ENCODE peak calls at places on chromosomes 3 and 15, in nine cellular contexts. C is OCI-LY7, Q is neuronal stem cell, N is PC-3, A is fibroblast of lung, W is astrocyte, U is mammary epithelial cell, V is hepatocyte, Y is DND-41. T is an unnamed sample.

GRCh38 chr3:171407746-171408145 is 52.5 kb downstream of the TNIK start:
- DNase-seq in N (peak), Y (no peak), Q (no peak), W (peak), A (peak), U (peak), C (no peak), V (no peak), T (peak)

GRCh38 chr15:83323296-83323711 is 38.8 kb upstream of the BNC1 start:
- DNase-seq in Y (no peak), Q (no peak), W (peak), A (peak), U (peak), C (no peak), N (peak), V (peak), T (no peak)

GRCh38 chr3:141909408-141909807 is 33.0 kb downstream of the ATP1B3 start:
- DNase-seq in A (no peak), V (no peak), Y (no peak), C (no peak), N (no peak), U (no peak), W (no peak), Q (no peak), T (no peak)

GRCh38 chr3:149258298-149258697 is 36.7 kb upstream of the CP start:
- DNase-seq in W (no peak), U (no peak), Y (no peak), V (no peak), N (no peak), C (no peak), A (no peak), Q (no peak), T (no peak)

GRCh38 chr3:144426366-144426765 is 454.7 kb downstream of the DIPK2A start:
- DNase-seq in Y (no peak), Q (no peak), N (no peak), A (no peak), W (no peak), C (no peak), V (no peak), U (no peak), T (no peak)

GRCh38 chr3:24496529-24497482 is 2.2 kb upstream of the THRB start:
- DNase-seq in U (no peak), V (peak), Y (no peak), Q (peak), C (no peak), A (peak), W (peak), N (peak), T (peak)

GRCh38 chr3:42653560-42654330 is at the start of gene ZBTB47:
- DNase-seq in N (peak), A (peak), Q (no peak), U (peak), Y (no peak), W (no peak), C (no peak), V (peak), T (no peak)

GRCh38 chr3:184298759-184299487 is at the start of gene PSMD2:
- DNase-seq in C (peak), A (peak), Y (peak), W (peak), U (peak), N (peak), Q (peak), V (peak), T (peak)

GRCh38 chr15:88835119-88835518 is 31.9 kb downstream of the ACAN start:
- DNase-seq in V (no peak), N (no peak), Q (no peak), U (peak), C (no peak), W (no peak), A (no peak), Y (no peak), T (no peak)

GRCh38 chr3:107124885-107125284 is 252.4 kb upstream of the CCDC54 start:
- DNase-seq in C (no peak), U (no peak), N (peak), V (peak), Q (no peak), W (peak), Y (no peak), A (peak), T (no peak)

GRCh38 chr3:115758076-115758763 is 134.9 kb downstream of the GAP43 start:
- DNase-seq in W (peak), C (no peak), N (peak), U (no peak), V (no peak), Y (no peak), Q (no peak), A (no peak), T (no peak)

GRCh38 chr15:95989392-95989791 is 341.1 kb upstream of the NR2F2 start:
- DNase-seq in A (no peak), W (no peak), V (no peak), Q (no peak), Y (no peak), U (peak), N (no peak), C (no peak), T (no peak)

GRCh38 chr3:156637480-156638022 is 36.8 kb upstream of the TIPARP start:
- DNase-seq in V (no peak), C (no peak), U (peak), A (no peak), Y (no peak), N (peak), W (no peak), Q (no peak), T (no peak)

GRCh38 chr3:13346481-13347389 is 73.4 kb downstream of the NUP210 start:
- DNase-seq in A (no peak), Y (peak), V (no peak), Q (no peak), U (no peak), W (no peak), N (no peak), C (no peak), T (no peak)

GRCh38 chr3:38138347-38139190 is at the start of gene MYD88:
- DNase-seq in V (peak), N (peak), Q (peak), C (peak), W (peak), A (peak), Y (peak), U (peak), T (no peak)

GRCh38 chr15:33029247-33029646 is 165.3 kb downstream of the FMN1 start:
- DNase-seq in A (peak), W (no peak), Q (no peak), C (no peak), V (no peak), U (no peak), N (no peak), Y (no peak), T (no peak)

GRCh38 chr3:194876403-194877165 is 190.9 kb downstream of the FAM43A start:
- DNase-seq in N (no peak), A (no peak), C (no peak), Y (no peak), V (no peak), Q (no peak), W (no peak), U (no peak), T (no peak)

GRCh38 chr3:119681279-119681678 is 4.1 kb upstream of the COX17 start:
- DNase-seq in N (peak), W (peak), A (peak), C (peak), Y (no peak), Q (no peak), V (peak), U (peak), T (no peak)

GRCh38 chr3:21094686-21095085 is 656.3 kb downstream of the ZNF385D start:
- DNase-seq in N (no peak), U (no peak), W (no peak), C (no peak), Y (no peak), A (no peak), V (no peak), Q (no peak), T (no peak)

GRCh38 chr3:51024121-51024520 is 349.4 kb downstream of the DOCK3 start:
- DNase-seq in V (no peak), A (peak), U (no peak), N (no peak), Q (no peak), Y (no peak), W (no peak), C (no peak), T (no peak)

GRCh38 chr3:108406661-108407206 is 103.7 kb downstream of the MYH15 start:
- DNase-seq in Y (peak), W (peak), V (peak), C (peak), A (peak), N (peak), U (peak), Q (peak), T (peak)

GRCh38 chr15:83720466-83720865 is 66.5 kb downstream of the ADAMTSL3 start:
- DNase-seq in Q (no peak), N (no peak), Y (no peak), W (peak), C (no peak), U (no peak), A (no peak), V (no peak), T (no peak)

GRCh38 chr3:56131976-56132590 is 336.2 kb downstream of the ERC2 start:
- DNase-seq in Q (no peak), W (peak), N (peak), V (peak), C (no peak), Y (no peak), U (peak), A (peak), T (peak)

GRCh38 chr3:162441716-162442115 is 945.1 kb downstream of the OTOL1 start:
- DNase-seq in N (no peak), U (no peak), A (no peak), W (no peak), Y (no peak), V (no peak), Q (no peak), C (no peak), T (no peak)

GRCh38 chr3:9834520-9835380 is 9.1 kb downstream of the RPUSD3 start:
- DNase-seq in V (no peak), N (no peak), W (no peak), U (no peak), C (no peak), A (no peak), Y (no peak), Q (no peak), T (no peak)

GRCh38 chr3:48503406-48504050 is 446 bp downstream of the SHISA5 start:
- DNase-seq in Q (peak), W (peak), V (peak), Y (no peak), A (peak), C (no peak), U (peak), N (peak), T (peak)

GRCh38 chr3:103195201-103195600 is 760.4 kb downstream of the ZPLD1 start:
- DNase-seq in Q (no peak), N (peak), C (no peak), Y (no peak), V (peak), A (peak), U (no peak), W (peak), T (no peak)

GRCh38 chr3:50170689-50171088 is 15.6 kb downstream of the SEMA3F start:
- DNase-seq in U (peak), Y (no peak), C (no peak), A (peak), N (peak), V (no peak), Q (no peak), W (peak), T (peak)

GRCh38 chr3:64382171-64382570 is 156.9 kb upstream of the PRICKLE2 start:
- DNase-seq in V (no peak), N (peak), Y (no peak), A (peak), W (no peak), U (no peak), C (no peak), Q (no peak), T (no peak)

GRCh38 chr15:96321422-96322391 is 8.8 kb upstream of the NR2F2 start:
- DNase-seq in Q (peak), Y (no peak), A (peak), W (peak), C (no peak), N (peak), V (peak), U (no peak), T (no peak)

GRCh38 chr15:60840703-60841411 is 361.9 kb upstream of the ICE2 start:
- DNase-seq in V (no peak), A (no peak), W (no peak), C (no peak), Y (peak), Q (no peak), N (no peak), U (no peak), T (no peak)

GRCh38 chr3:181459516-181459915 is 252.2 kb upstream of the SOX2 start:
- DNase-seq in N (no peak), A (no peak), W (no peak), V (no peak), Q (no peak), U (no peak), Y (no peak), C (no peak), T (no peak)

GRCh38 chr15:40929730-40930429 is 740 bp downstream of the DLL4 start:
- DNase-seq in Y (no peak), C (no peak), N (peak), U (peak), V (peak), W (peak), Q (no peak), A (peak), T (no peak)

GRCh38 chr3:168090306-168091085 is 5.2 kb downstream of the GOLIM4 start:
- DNase-seq in C (no peak), A (no peak), Q (no peak), U (no peak), N (no peak), V (no peak), Y (no peak), W (no peak), T (no peak)

GRCh38 chr15:29465196-29465595 is 195.6 kb upstream of the NSMCE3 start:
- DNase-seq in Y (no peak), A (no peak), N (no peak), Q (no peak), V (no peak), U (no peak), W (no peak), C (no peak), T (no peak)

GRCh38 chr3:143464850-143465249 is 345.3 kb downstream of the CHST2 start:
- DNase-seq in A (peak), U (no peak), V (no peak), C (no peak), Y (no peak), W (no peak), Q (no peak), N (no peak), T (no peak)

GRCh38 chr3:43691120-43692002 is 623 bp downstream of the ABHD5 start:
- DNase-seq in A (peak), N (peak), Y (peak), W (peak), U (peak), Q (peak), C (peak), V (peak), T (peak)

GRCh38 chr3:113153499-113154107 is 57.8 kb upstream of the BOC start:
- DNase-seq in C (no peak), U (no peak), Y (no peak), N (peak), V (no peak), Q (no peak), W (no peak), A (no peak), T (no peak)

GRCh38 chr3:113148814-113149213 is 62.5 kb upstream of the BOC start:
- DNase-seq in W (no peak), C (no peak), A (no peak), U (no peak), V (no peak), N (no peak), Q (no peak), Y (no peak), T (no peak)

GRCh38 chr3:113148307-113148703 is 63.1 kb upstream of the BOC start:
- DNase-seq in Q (no peak), A (no peak), W (no peak), N (peak), Y (no peak), C (no peak), U (peak), V (peak), T (peak)

GRCh38 chr3:113150253-113150652 is 61.1 kb upstream of the BOC start:
- DNase-seq in Y (no peak), V (no peak), C (no peak), U (no peak), Q (no peak), A (no peak), N (no peak), W (no peak), T (no peak)

DNA sequence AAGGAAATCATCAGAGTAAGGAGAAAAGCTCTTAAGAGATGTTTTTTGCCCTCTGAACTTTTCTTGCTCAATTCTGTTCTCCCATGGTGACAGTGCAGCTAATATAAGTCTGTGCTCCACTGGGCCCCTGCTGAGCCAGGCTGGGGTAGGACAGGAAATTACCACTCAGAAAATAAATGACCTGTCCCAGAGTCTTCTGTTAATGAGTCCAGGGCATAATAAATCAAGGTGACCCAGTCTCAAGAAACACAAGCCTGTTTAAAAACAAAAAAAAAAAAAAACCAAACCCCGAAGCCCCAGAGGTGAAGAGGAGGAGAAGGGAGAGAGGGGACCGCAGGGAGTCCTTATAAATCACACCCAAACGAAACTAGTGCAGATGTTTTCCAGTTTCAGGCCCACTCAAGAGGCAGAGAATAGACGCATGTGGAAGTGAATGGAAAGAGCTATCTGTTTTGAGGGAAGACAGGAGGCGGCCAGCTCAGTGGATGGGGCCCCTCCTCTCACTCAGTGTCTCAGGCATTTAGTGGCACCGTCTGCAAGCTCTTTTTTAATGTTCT is 59.8 kb upstream of the BOC start:
- DNase-seq in A (peak), W (peak), U (no peak), C (no peak), N (no peak), Q (no peak), V (peak), Y (no peak), T (no peak)
- H2AFZ ChIP-seq in A (no peak), W (no peak), U (no peak), C (no peak), N (no peak), Q (peak), V (no peak), Y (no peak), T (no peak)

DNA sequence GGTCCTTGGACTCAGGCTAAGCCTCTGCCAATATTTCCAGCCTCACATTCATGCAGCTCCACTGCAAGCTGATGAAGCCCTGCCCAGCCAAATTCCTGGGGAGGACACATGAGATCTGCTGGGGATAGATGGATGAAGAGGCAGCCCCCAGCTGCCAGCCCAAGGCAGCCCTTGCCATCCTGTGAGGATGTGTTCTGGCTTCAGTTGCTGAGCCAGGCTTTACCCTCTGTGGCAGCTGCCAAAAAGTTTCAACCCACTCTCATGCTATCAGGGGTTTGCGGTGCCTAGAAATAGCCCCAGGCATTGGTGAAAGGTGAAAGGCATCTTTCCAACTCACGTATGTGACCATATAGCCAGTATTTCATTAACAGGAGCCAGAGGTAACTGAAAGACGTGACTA is 37.6 kb downstream of the C2CD4A start:
- DNase-seq in U (no peak), W (no peak), N (no peak), C (no peak), Q (no peak), V (no peak), A (no peak), Y (no peak), T (no peak)
- H3K4me3 ChIP-seq in U (no peak), W (no peak), N (no peak), C (peak), Q (no peak), V (no peak), A (no peak), Y (no peak), T (no peak)

DNA sequence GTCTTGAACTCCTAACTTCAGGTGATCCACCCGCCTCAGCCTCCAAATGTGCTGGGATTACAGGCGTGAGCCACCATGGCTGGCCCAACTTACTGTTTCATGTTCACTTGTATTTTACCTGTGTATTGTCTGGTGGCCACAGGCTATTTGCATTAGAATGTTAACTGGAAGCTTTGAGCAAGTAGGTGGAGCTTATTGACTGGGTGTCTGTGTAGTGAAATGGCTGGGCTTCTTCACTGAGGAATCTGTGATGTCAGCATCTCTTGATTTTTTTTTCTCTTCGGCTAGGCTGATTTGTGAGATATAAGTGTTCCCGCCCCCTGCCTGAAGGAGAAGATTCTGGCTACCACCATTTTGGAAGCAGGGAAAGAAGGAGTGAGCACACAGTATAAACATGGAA is 237.8 kb upstream of the PEX5L start:
- DNase-seq in Q (no peak), U (no peak), A (no peak), Y (no peak), C (no peak), N (no peak), W (no peak), V (no peak), T (no peak)
- H2AFZ ChIP-seq in Q (no peak), U (no peak), A (no peak), Y (no peak), C (no peak), N (peak), W (no peak), V (no peak), T (no peak)

DNA sequence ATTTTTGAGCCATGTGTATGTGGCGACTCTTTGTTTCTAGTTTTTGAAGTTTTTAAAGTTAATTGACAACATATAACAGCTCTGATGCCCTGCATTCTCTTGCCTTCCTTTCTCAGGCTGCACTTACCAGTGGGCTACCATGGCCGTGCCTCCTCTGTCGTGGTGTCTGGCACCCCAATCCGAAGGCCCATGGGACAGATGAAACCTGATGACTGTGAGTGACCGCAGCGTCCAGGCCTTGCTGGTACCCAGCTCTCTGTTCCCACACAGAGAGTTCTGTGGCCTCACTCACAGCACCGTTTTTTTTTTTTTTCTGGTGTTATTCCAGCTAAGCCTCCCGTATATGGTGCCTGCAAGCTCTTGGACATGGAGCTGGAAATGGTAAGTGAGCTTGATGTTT is 15.1 kb downstream of the FAH start:
- DNase-seq in Q (no peak), Y (no peak), C (no peak), W (no peak), A (no peak), U (no peak), N (no peak), V (no peak), T (no peak)
- H3K4me3 ChIP-seq in Q (no peak), Y (no peak), C (no peak), W (no peak), A (no peak), U (no peak), N (no peak), V (no peak), T (no peak)

DNA sequence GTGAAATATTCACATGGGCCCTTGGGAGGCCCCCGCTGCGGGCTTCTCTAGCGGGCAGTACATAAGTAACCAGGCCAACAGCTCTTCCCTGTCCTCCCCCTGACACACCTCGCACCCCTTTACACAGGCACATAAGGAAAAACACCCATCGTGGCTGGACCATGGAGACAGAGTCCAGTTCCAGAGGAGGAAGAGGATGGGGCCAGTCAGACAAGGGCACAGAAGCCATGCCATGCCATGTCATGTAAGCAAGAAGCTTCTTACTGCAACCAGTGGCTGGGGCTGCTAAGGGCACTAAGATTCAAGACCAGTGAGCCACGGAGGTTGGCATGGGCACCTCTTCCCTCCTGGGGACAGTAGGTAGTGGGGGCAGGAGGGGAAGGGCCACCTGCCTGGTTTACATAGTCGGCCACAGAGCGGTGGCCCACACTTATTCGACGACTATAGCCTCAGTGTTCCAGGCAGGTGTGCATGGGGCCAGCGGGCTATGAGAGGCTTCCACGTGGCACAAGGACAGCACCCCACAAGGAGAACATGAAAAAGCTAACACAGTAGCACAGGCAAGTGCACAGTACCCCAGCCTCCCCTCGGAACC is 5.7 kb upstream of the CYP11A1 start:
- DNase-seq in Y (no peak), U (no peak), C (no peak), W (no peak), N (no peak), Q (no peak), V (no peak), A (no peak), T (no peak)
- H2AFZ ChIP-seq in Y (peak), U (peak), C (peak), W (peak), N (peak), Q (peak), V (no peak), A (no peak), T (no peak)